ENCODE peak calls at places on chromosomes 6 and 20, in four cellular contexts. G is CD8-positive, alpha-beta T cell; R is BJ; N is mucosa of descending colon. M is an unnamed sample.

GRCh38 chr6:75882734-75883133 is 133.7 kb downstream of the MYO6 start:
- DNase-seq in G (no peak), N (no peak), R (peak; percentile 9), M (peak; percentile 3)

GRCh38 chr20:47521059-47521808 is 19.5 kb downstream of the NCOA3 start:
- DNase-seq in R (no peak), G (no peak), N (no peak), M (no peak)

GRCh38 chr6:116280161-116280959 is 630 bp upstream of the TSPYL1 start:
- DNase-seq in N (no peak), G (no peak), R (no peak), M (no peak)

GRCh38 chr6:87941556-87942358 is 105.9 kb upstream of the SPACA1 start:
- DNase-seq in G (no peak), R (no peak), N (no peak), M (no peak)

GRCh38 chr6:100573169-100573568 is 108.4 kb upstream of the SIM1 start:
- DNase-seq in N (no peak), R (no peak), G (no peak), M (no peak)

GRCh38 chr6:96792791-96793190 is 44.5 kb downstream of the GPR63 start:
- DNase-seq in G (no peak), R (no peak), N (no peak), M (no peak)

GRCh38 chr6:45422541-45423110 is 44.9 kb upstream of the SUPT3H start:
- DNase-seq in N (peak; percentile 57), G (peak; percentile 51), R (no peak), M (no peak)

GRCh38 chr6:122733259-122733658 is 46.3 kb upstream of the FABP7 start:
- DNase-seq in G (no peak), N (no peak), R (no peak), M (no peak)

GRCh38 chr20:35111141-35111888 is 18.7 kb upstream of the TRPC4AP start:
- DNase-seq in R (peak; percentile 55), G (no peak), N (no peak), M (no peak)

GRCh38 chr6:69894578-69895347 is 28.4 kb downstream of the COL19A1 start:
- DNase-seq in N (no peak), G (no peak), R (peak; percentile 68), M (peak; percentile 83)

GRCh38 chr6:16163535-16164300 is 34.8 kb downstream of the MYLIP start:
- DNase-seq in N (no peak), G (no peak), R (no peak), M (no peak)

GRCh38 chr6:98944598-98945011 is 3.1 kb downstream of the FBXL4 start:
- DNase-seq in R (no peak), N (no peak), G (no peak), M (no peak)

GRCh38 chr6:57265755-57266221 is 43.7 kb upstream of the RAB23 start:
- DNase-seq in G (no peak), R (no peak), N (no peak), M (no peak)

GRCh38 chr20:58746551-58747399 is 54.2 kb downstream of the NPEPL1 start:
- DNase-seq in N (no peak), R (no peak), G (no peak), M (no peak)

GRCh38 chr20:4937422-4938319 is 63.6 kb downstream of the SLC23A2 start:
- DNase-seq in R (no peak), G (no peak), N (peak; percentile 38), M (no peak)

GRCh38 chr6:16179970-16180431 is 51.1 kb downstream of the MYLIP start:
- DNase-seq in R (no peak), G (peak; percentile 28), N (no peak), M (no peak)

GRCh38 chr20:36629719-36630340 is 16.2 kb downstream of the SLA2 start:
- DNase-seq in G (peak; percentile 50), N (peak; percentile 41), R (no peak), M (no peak)

GRCh38 chr6:44663860-44664584 is 276.5 kb downstream of the CDC5L start:
- DNase-seq in G (no peak), N (no peak), R (no peak), M (no peak)

GRCh38 chr6:43730634-43731033 is 39.4 kb upstream of the VEGFA start:
- DNase-seq in G (no peak), R (no peak), N (no peak), M (no peak)

GRCh38 chr20:56628015-56628872 is 862 bp upstream of the TFAP2C start:
- DNase-seq in G (no peak), N (peak; percentile 55), R (no peak), M (no peak)

GRCh38 chr6:56238352-56238751 is 9.0 kb downstream of the COL21A1 start:
- DNase-seq in G (no peak), R (no peak), N (no peak), M (no peak)

GRCh38 chr6:30891816-30892553 is 7.7 kb downstream of the DDR1 start:
- DNase-seq in R (no peak), G (no peak), N (no peak), M (no peak)

GRCh38 chr6:30893666-30894065 is 9.3 kb downstream of the DDR1 start:
- DNase-seq in G (no peak), N (no peak), R (no peak), M (no peak)

GRCh38 chr6:30891450-30891723 is 7.1 kb downstream of the DDR1 start:
- DNase-seq in N (no peak), G (no peak), R (no peak), M (no peak)

GRCh38 chr6:30894381-30894780 is 10.1 kb downstream of the DDR1 start:
- DNase-seq in R (no peak), G (no peak), N (no peak), M (no peak)

GRCh38 chr6:30893001-30893591 is 8.8 kb downstream of the DDR1 start:
- DNase-seq in G (no peak), R (no peak), N (no peak), M (no peak)
- TF ChIP-seq CTCF in G (no peak), R (peak; percentile 19), N (no peak), M (no peak)

GRCh38 chr6:85678000-85678601 is 35.4 kb upstream of the SYNCRIP start:
- DNase-seq in G (no peak), N (no peak), R (no peak), M (no peak)

GRCh38 chr6:85675030-85675819 is 32.5 kb upstream of the SYNCRIP start:
- DNase-seq in R (no peak), N (no peak), G (no peak), M (no peak)

GRCh38 chr6:85676086-85676729 is 33.5 kb upstream of the SYNCRIP start:
- DNase-seq in R (no peak), N (no peak), G (no peak), M (no peak)

GRCh38 chr6:85678602-85679444 is 36.1 kb upstream of the SYNCRIP start:
- DNase-seq in G (peak; percentile 95), R (peak; percentile 97), N (peak; percentile 98), M (peak; percentile 99)

GRCh38 chr6:85677243-85677956 is 34.7 kb upstream of the SYNCRIP start:
- DNase-seq in R (no peak), G (no peak), N (no peak), M (no peak)
- TF ChIP-seq CTCF in R (peak; percentile 22), G (no peak), N (no peak), M (peak; percentile 14)

DNA sequence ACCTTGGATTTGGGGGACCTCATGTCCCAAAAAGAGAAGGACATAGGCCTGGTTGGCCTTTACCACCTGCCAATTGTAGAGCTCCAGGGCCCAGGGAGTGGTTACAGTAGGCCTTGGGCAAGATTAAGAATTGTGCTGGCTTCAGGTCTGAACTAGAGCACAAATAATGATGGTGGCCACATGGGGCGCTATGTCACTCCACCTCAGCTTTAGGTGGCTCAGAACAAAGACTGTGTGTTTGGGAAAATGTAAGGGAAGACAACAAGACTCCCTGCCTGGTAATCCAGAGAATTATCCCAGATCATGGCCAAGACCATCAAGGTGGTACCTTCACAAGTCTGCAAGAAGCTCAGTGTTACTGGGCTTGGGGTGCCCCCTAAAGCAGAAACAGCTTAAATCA is 224.9 kb upstream of the OPRM1 start:
- DNase-seq in G (no peak), N (no peak), R (no peak), M (no peak)
- TF ChIP-seq CTCF in G (no peak), N (no peak), R (no peak), M (no peak)

GRCh38 chr20:13799974-13800373 is 15.1 kb downstream of the NDUFAF5 start:
- DNase-seq in R (no peak), G (no peak), N (no peak), M (no peak)

GRCh38 chr20:13799040-13799439 is 14.2 kb downstream of the NDUFAF5 start:
- DNase-seq in R (no peak), N (no peak), G (no peak), M (no peak)

DNA sequence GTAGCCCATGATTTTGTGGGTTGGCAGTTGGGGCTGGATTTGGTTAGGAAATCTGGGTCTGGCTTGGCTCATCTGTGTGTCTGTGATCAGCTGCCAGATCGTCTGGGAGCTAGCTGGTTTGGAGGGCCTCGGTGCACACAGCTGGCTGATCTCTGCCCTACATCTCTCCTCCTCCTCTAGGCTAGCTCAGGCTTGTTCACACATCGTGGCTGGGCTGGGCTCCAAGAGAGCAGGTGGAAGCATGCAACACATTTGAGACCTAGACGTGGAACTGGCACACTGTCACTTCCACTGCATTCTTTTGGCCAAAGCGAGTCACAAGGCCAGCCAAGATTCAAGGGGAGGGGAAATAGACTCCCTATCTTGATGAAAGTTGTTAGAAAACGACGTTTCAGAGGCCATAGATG is 15.9 kb downstream of the NDUFAF5 start:
- DNase-seq in N (peak; percentile 63), R (peak; percentile 41), G (no peak), M (peak; percentile 71)
- TF ChIP-seq CTCF in N (no peak), R (no peak), G (no peak), M (no peak)

GRCh38 chr6:90274481-90275030 is 22.1 kb downstream of the BACH2 start:
- DNase-seq in G (peak; percentile 80), N (peak; percentile 37), R (no peak), M (no peak)
- TF ChIP-seq CTCF in G (peak; percentile 47), N (no peak), R (no peak), M (no peak)

DNA sequence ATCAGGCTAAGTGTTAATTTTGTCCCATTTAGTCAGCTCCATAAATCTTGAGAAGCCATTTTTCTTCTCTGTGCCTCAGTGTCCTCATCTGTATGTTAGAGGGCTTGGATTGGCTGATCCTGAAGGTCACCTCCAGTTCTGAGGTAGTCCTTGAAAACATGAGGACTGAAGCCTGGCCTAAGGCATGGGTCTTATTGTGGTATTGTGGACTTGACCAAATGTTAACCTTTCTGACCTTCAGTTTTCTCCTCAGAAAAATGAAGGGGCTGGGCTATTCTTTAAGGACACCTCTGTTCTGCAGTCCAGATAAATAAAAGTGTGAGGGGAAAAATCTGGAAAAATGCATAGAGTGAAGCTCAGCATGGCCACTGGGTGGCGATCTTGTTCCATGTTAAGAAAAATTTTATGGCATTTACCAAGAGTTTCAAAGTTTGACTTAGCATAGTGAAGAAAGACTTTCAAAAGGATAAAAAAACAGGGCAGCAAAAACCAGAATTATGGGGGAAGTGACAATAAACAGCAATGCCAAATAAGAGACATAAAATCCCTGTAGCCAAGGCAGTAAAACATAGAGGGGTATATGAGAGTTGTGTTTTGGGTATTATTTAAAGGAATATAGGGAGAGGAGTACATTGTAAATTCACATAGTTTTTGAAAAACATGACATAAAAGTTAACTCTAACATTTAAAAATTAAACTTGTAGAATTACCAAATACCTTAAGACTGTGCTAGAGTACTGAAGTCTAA is 13.2 kb upstream of the TFB1M start:
- DNase-seq in R (no peak), N (peak; percentile 42), G (peak; percentile 38), M (peak; percentile 40)
- TF ChIP-seq CTCF in R (peak; percentile 72), N (peak; percentile 61), G (peak; percentile 89), M (peak; percentile 65)

DNA sequence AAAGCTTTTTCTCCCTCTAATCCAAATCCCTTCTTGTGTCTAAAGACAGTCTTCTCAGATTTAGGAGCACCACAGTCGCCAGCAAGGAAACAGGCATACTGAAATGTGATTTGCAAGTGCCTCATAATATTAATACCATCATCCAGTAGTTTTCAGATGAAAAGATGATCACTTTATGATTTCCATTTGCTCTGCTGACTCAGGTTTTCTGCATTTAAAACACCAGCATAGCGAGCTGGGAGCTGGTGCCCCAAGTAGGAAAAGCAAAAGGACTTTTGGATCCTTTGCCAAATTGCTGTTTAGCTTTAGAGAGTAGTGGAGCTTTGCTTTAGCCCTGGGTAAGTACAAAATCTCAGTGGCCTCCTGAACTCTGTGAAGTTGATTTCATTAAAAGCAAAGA is 78.6 kb downstream of the JAG1 start:
- DNase-seq in R (no peak), G (no peak), N (no peak), M (no peak)
- TF ChIP-seq CTCF in R (no peak), G (no peak), N (no peak), M (no peak)

M was measured in AG09319.